ENCODE peak calls at places on chromosomes 12 and 14, in six cellular contexts. D is omental fat pad, V is neural crest cell, Z is AG09309, C is GM23338, M is mesothelial cell of epicardium. J is an unnamed sample.

GRCh38 chr12:30996255-30996654 is 69.7 kb downstream of the TSPAN11 start:
- DNase-seq in V (no peak), D (no peak), M (no peak), C (no peak), Z (no peak), J (no peak)

GRCh38 chr12:80400591-80400991 is 43.4 kb upstream of the PTPRQ start:
- DNase-seq in Z (no peak), C (peak), M (no peak), D (no peak), V (no peak), J (no peak)

GRCh38 chr14:73829526-73830431 is 21.9 kb upstream of the PTGR2 start:
- DNase-seq in D (no peak), Z (peak), V (no peak), M (no peak), C (no peak), J (peak)

GRCh38 chr14:21090194-21090939 is 8.1 kb downstream of the ZNF219 start:
- DNase-seq in M (no peak), D (peak), V (no peak), C (peak), Z (no peak), J (no peak)

GRCh38 chr14:39232554-39233415 is 930 bp upstream of the MIA2 start:
- DNase-seq in Z (peak), D (no peak), V (no peak), M (no peak), C (no peak), J (peak)

GRCh38 chr14:30657606-30658163 is 35.6 kb downstream of the SCFD1 start:
- DNase-seq in D (no peak), Z (no peak), V (no peak), M (no peak), C (peak), J (no peak)

GRCh38 chr12:75888398-75888797 is 143.2 kb downstream of the PHLDA1 start:
- DNase-seq in Z (no peak), M (no peak), D (no peak), V (no peak), C (no peak), J (no peak)

GRCh38 chr12:68416826-68417225 is 84.7 kb upstream of the MDM1 start:
- DNase-seq in M (no peak), C (no peak), Z (no peak), V (no peak), D (no peak), J (peak)

GRCh38 chr12:4421590-4422031 is 24.0 kb downstream of the FGF6 start:
- DNase-seq in C (peak), D (no peak), M (no peak), Z (no peak), V (peak), J (peak)

GRCh38 chr12:78712834-78713455 is 151.6 kb upstream of the SYT1 start:
- DNase-seq in M (no peak), V (no peak), D (no peak), Z (no peak), C (peak), J (no peak)

GRCh38 chr12:694734-695503 is 31.7 kb upstream of the NINJ2 start:
- DNase-seq in V (no peak), D (no peak), C (no peak), Z (no peak), M (no peak), J (no peak)

GRCh38 chr12:54981796-54982195 is 2.8 kb downstream of the TESPA1 start:
- DNase-seq in M (no peak), D (no peak), C (no peak), V (no peak), Z (no peak), J (no peak)

GRCh38 chr12:113822986-113823385 is 143.1 kb downstream of the RBM19 start:
- DNase-seq in Z (no peak), V (no peak), M (no peak), D (no peak), C (no peak), J (no peak)

GRCh38 chr12:12474931-12475485 is 87.7 kb downstream of the DUSP16 start:
- DNase-seq in V (no peak), C (no peak), Z (no peak), M (no peak), D (no peak), J (peak)

GRCh38 chr14:91897121-91897701 is 29.9 kb upstream of the TC2N start:
- DNase-seq in D (no peak), M (no peak), Z (peak), C (peak), V (no peak), J (peak)

GRCh38 chr14:91898256-91898843 is 31.0 kb upstream of the TC2N start:
- DNase-seq in C (no peak), M (no peak), Z (no peak), V (no peak), D (no peak), J (no peak)

GRCh38 chr14:91899777-91900176 is 32.4 kb upstream of the TC2N start:
- DNase-seq in C (no peak), D (no peak), Z (no peak), V (no peak), M (no peak), J (no peak)

GRCh38 chr14:91901449-91902250 is 34.3 kb upstream of the TC2N start:
- DNase-seq in D (no peak), M (no peak), V (no peak), Z (no peak), C (no peak), J (no peak)

DNA sequence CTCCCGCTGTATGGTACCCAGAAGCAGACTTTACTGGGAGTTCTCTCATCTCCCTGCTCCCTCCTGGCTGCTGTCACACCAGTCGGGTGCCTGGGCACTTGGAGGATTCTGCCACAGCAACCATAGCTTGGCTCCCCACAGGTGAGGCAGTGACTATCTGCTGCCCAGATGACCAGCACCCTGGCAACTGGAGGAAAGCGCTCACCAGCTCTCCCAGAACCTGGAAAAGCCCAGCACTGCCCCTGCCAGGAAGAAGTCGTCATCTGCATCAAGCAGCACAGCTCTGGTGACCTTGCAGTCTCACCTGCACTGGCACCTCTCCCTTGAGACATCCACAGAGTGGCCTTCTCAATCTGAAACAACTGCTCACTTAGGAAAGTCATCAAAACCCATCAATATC is 31.9 kb upstream of the TC2N start:
- DNase-seq in Z (no peak), C (no peak), V (no peak), D (no peak), M (no peak), J (no peak)
- TF ChIP-seq CTCF in Z (no peak), C (no peak), V (no peak), D (no peak), M (no peak), J (no peak)

GRCh38 chr12:53492830-53493609 is 6.2 kb downstream of the MAP3K12 start:
- DNase-seq in D (peak), V (peak), C (peak), Z (no peak), M (peak), J (peak)

GRCh38 chr12:53496752-53497032 is 2.6 kb downstream of the MAP3K12 start:
- DNase-seq in V (no peak), D (no peak), C (no peak), M (no peak), Z (no peak), J (no peak)

GRCh38 chr12:53492188-53492587 is 7.1 kb downstream of the MAP3K12 start:
- DNase-seq in V (no peak), C (peak), Z (no peak), D (no peak), M (no peak), J (no peak)

GRCh38 chr12:53495903-53496751 is 3.1 kb downstream of the MAP3K12 start:
- DNase-seq in M (no peak), C (peak), D (peak), V (no peak), Z (no peak), J (no peak)

DNA sequence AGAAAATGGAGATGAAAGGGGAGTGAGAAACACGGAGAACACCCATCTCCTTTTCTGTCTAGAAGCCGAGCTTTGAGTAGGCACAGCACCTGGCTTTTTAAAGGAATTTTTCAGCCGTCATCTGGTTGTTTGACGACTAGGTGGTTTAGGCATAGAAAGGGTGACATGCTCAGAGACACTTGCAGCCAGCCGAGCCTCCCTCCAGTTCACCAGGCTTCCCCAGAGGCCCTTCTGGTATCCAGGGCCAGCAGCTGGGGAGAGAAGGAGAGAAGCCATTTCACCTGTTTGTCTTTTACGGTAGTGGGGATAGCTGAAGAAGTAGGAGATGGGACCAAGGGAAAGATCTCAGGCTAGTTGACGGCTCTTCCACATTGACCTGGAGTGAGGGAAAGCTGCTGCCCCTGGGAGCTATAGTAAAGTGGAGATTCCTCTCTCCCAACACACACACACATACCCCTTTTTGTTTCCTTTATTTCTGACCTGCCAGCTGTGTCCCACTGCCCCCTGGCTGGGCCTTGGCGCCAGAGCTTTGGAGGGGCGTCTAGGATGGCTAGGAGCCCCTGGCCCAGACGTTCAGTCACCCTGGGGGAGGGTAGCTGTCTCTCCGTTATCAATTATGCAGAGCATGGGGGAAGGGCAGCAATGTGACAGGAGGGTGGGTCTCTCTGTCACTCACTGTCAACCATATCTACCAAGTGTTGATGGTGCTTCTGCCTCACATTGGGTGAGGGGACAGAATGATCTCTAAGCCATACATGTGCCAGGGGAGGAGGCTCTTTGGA is 5.5 kb downstream of the MAP3K12 start:
- DNase-seq in V (no peak), M (no peak), D (no peak), C (peak), Z (no peak), J (no peak)
- TF ChIP-seq CTCF in V (no peak), M (no peak), D (no peak), C (no peak), Z (no peak), J (no peak)

DNA sequence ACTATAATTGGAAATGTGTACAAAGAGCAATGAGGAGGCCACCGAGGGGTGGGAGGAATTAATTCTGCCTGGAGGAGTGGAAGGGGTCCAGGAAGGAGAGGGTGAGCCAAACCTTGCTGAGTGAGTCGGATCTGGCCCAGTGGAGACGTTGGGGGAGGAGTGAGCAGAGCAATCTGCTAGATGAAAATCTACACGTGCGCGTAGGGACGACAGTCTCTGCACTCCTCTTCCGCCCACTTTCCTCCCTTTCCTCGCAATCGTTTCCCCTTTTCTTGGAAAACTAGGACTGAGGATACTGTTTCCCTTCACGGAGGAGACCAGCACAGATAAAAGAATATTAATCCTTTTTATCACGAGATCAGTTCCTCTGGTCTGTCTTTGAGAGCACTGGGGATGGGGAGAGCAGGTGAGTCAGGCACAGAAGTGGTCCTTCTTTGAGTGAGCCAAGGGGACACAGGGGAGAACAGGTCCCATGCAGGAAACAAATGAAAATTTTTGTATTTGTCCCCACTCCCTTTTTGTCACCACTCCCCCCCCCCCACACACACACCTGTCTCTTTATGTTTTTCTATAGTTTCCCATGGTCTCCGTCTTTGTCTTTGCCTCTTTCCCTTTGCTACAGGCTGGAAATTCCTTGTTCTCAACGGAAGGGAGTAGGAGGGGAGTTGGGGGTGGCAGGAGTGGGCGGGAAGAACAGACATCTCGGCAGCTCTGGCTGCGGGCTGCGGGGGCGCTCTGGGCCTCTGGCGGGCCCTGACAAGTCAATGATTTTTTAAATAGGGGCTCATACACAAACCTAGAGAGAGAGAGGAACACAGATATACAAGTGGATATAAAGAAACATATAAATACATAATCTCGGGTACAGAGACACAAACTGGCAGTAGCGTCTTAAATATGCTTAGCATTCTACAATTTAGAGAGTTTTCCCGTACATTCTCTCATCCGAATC is 2.6 kb upstream of the NAB2 start:
- DNase-seq in Z (no peak), C (peak), V (no peak), D (no peak), M (peak), J (peak)
- TF ChIP-seq CTCF in Z (peak), C (peak), V (peak), D (no peak), M (no peak), J (peak)

DNA sequence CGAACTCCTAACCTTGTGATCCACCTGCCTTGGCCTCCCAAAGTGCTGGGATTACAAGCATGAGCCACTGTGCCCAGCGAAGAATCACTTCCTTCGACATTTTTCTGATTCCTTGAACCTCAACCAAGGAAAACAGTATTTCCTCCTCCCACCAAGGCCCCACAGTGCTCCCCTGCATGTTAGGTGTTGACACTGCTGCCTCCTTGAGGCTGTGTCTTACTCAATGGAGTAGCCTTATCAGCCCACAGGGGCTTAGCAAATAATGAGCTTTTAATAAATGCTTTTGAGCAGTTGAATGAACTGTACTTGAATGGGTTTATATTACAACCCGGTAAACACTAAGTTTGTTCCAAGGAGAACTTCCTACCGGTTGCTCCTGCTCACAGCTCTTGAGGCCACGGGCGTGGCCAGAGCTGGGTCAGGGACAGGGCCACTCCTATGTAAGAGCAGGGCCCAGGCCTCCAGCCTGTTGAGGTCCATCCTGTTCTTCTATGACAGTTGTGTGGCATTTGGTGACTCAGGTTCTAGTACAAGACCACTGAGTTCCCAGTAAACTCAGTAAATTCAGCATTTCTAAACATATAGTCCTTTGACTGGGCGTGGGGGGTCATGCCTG is 36.8 kb upstream of the TUBA1A start:
- DNase-seq in C (peak), D (no peak), Z (no peak), V (no peak), M (no peak), J (no peak)
- TF ChIP-seq CTCF in C (peak), D (no peak), Z (no peak), V (no peak), M (no peak), J (peak)

DNA sequence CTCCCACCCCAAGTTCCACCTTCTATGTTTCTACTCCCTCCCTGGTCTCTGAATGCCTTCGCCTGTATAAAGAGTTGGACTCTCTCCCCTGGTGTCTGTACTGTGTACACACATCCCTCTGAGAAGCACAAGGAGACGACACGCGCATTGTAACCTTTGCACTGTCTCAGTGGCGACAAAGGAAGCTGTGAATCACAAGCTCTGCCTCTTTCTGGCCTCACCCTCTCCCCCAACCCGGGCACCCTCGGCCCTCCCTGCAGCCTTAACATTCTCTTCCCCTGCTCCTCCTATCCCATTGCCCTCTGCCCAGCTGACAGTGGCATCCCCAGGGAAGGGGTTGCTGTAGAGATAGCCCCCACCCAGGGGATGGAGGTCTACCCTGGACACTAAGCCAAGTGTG is 2.5 kb upstream of the SMARCD1 start:
- DNase-seq in Z (no peak), C (no peak), V (no peak), D (no peak), M (no peak), J (no peak)
- TF ChIP-seq CTCF in Z (no peak), C (no peak), V (no peak), D (no peak), M (no peak), J (no peak)

GRCh38 chr14:29637406-29637805 is 290.2 kb downstream of the PRKD1 start:
- DNase-seq in D (no peak), V (no peak), M (no peak), Z (no peak), C (no peak), J (peak)
- TF ChIP-seq CTCF in D (no peak), V (no peak), M (no peak), Z (no peak), C (no peak), J (no peak)

GRCh38 chr12:20220339-20220738 is 148.0 kb upstream of the PDE3A start:
- DNase-seq in V (no peak), M (no peak), Z (no peak), D (no peak), C (peak), J (no peak)
- TF ChIP-seq CTCF in V (no peak), M (no peak), Z (peak), D (no peak), C (peak), J (no peak)

GRCh38 chr12:95577820-95578219 is 26.5 kb upstream of the USP44 start:
- DNase-seq in D (no peak), Z (no peak), C (no peak), M (no peak), V (no peak), J (no peak)

GRCh38 chr12:95583933-95584332 is 32.7 kb upstream of the USP44 start:
- DNase-seq in M (no peak), D (no peak), C (no peak), V (no peak), Z (no peak), J (no peak)

DNA sequence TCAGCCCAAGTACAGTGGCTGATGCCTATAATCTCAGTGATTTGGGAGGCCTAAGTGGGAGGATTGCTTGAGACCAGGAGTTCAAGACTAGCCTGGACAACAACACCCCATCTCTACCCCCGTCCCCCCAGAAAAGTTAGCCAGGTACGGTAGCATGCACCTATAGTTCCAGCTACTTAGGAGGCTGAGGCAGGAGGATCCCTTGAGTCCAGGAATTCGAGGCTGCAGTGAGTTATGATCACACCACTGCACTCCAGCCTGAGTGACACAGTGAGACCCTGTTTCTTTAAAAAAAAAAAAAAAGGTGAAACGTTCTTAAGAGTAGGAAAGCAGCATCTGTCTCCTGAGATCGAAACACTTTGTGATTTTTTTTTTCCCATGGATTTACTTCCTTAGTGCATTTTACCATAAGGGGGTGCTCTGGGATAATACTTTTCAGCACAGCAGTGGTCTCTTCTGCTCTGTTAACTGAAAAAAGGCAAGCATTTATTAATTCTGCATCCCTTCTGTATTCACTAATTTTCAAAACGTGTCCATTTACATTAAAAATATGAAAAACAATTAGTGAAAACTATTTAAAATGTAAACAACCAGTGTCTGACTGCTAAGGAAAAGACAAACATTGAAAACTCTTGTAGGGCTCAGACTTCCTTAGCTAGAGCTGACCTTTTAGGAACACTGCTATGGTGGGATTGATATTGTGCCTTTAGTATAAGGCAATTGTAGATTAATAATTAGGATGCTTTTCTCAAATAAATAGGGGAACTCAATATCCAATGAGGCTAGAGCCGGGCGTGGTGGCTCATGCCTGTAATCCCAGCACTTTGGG is 31.2 kb upstream of the USP44 start:
- DNase-seq in D (no peak), C (peak), M (no peak), V (no peak), Z (no peak), J (peak)
- TF ChIP-seq CTCF in D (no peak), C (peak), M (no peak), V (peak), Z (peak), J (peak)

J was measured in HFFc6.